ENCODE peak calls at places on chromosomes 12 and 14, in four cellular contexts. Q, P, E and T are unnamed samples.

GRCh38 chr12:5013206-5013830 is 30.4 kb upstream of the KCNA5 start:
- DNase-seq in Q (no peak), P (no peak), E (no peak), T (no peak)

GRCh38 chr12:130879212-130879686 is 7.4 kb downstream of the RAN start:
- DNase-seq in Q (no peak), P (no peak), E (no peak), T (no peak)

GRCh38 chr12:58148405-58148804 is 207.0 kb downstream of the ATP23 start:
- DNase-seq in Q (peak; percentile 25), P (no peak), E (no peak), T (no peak)

GRCh38 chr12:40336573-40337199 is 111.9 kb downstream of the LRRK2 start:
- DNase-seq in Q (peak; percentile 34), P (no peak), E (no peak), T (no peak)

GRCh38 chr12:124264089-124264795 is 30.7 kb upstream of the RFLNA start:
- DNase-seq in Q (no peak), P (no peak), E (no peak), T (no peak)

GRCh38 chr12:19220861-19221466 is 91.4 kb downstream of the PLEKHA5 start:
- DNase-seq in Q (no peak), P (no peak), E (no peak), T (no peak)

GRCh38 chr12:128068211-128068610 is 198.8 kb upstream of the TMEM132C start:
- DNase-seq in Q (no peak), P (no peak), E (no peak), T (no peak)

GRCh38 chr12:3171195-3171591 is 94.0 kb downstream of the TSPAN9 start:
- DNase-seq in Q (no peak), P (no peak), E (no peak), T (no peak)

GRCh38 chr14:33188880-33189279 is 250.2 kb downstream of the NPAS3 start:
- DNase-seq in Q (no peak), P (no peak), E (no peak), T (no peak)

GRCh38 chr14:104266643-104267575 is 128.5 kb downstream of the KIF26A start:
- DNase-seq in Q (no peak), P (no peak), E (no peak), T (no peak)